ENCODE peak calls at places on chromosomes 7 and 10, in four cellular contexts. R is H7; Y is stimulated activated CD8-positive, alpha-beta memory T cell treated with anti-CD3 and anti-CD28 coated beads, Interleukin-2, amount 100 ng/mL, for 48 hours; L is kidney tubule cell. M is an unnamed sample.

GRCh38 chr10:6005856-6006390 is 28.6 kb upstream of the IL15RA start:
- DNase-seq in L (no peak), Y (no peak), R (no peak), M (no peak)

GRCh38 chr10:133166828-133167692 is 7.0 kb downstream of the KNDC1 start:
- DNase-seq in L (no peak), Y (no peak), R (peak; percentile 50), M (no peak)

GRCh38 chr7:16232273-16232672 is 189.1 kb downstream of the CRPPA start:
- DNase-seq in L (no peak), Y (no peak), R (no peak), M (no peak)

GRCh38 chr10:62046522-62047239 is 145.2 kb downstream of the ARID5B start:
- DNase-seq in L (peak; percentile 88), Y (no peak), R (no peak), M (no peak)

GRCh38 chr7:85286449-85286848 is 99.6 kb upstream of the SEMA3D start:
- DNase-seq in R (no peak), Y (no peak), L (no peak), M (no peak)

GRCh38 chr7:26618898-26619297 is 245.5 kb downstream of the SKAP2 start:
- DNase-seq in L (no peak), Y (no peak), R (no peak), M (no peak)

GRCh38 chr10:34816067-34817002 is 1.2 kb upstream of the PARD3 start:
- DNase-seq in R (peak; percentile 51), Y (no peak), L (peak; percentile 52), M (no peak)

GRCh38 chr7:146129296-146129695 is 12.7 kb downstream of the CNTNAP2 start:
- DNase-seq in Y (no peak), R (no peak), L (no peak), M (no peak)

GRCh38 chr7:44769381-44770209 is 20.9 kb downstream of the ZMIZ2 start:
- DNase-seq in R (peak; percentile 41), L (peak; percentile 80), Y (no peak), M (no peak)

GRCh38 chr10:43061764-43062163 is 15.1 kb upstream of the RET start:
- DNase-seq in R (no peak), L (no peak), Y (no peak), M (no peak)

GRCh38 chr7:108459922-108460551 is 3.8 kb upstream of the NRCAM start:
- DNase-seq in R (peak; percentile 38), Y (no peak), L (peak; percentile 53), M (no peak)